ENCODE peak calls at places on chromosomes 4 and X, in six cellular contexts. V is GM12891, J is K562, T is GM12878, B is H1, Y is HepG2. O is an unnamed sample.

GRCh38 chrX:140090800-140091275 is 125.5 kb upstream of the CXorf66 start:
- DNase-seq in V (no peak), J (no peak), T (no peak), B (no peak), Y (no peak), O (no peak)

GRCh38 chr4:84606645-84607044 is 23.7 kb downstream of the CDS1 start:
- DNase-seq in V (no peak), J (no peak), T (no peak), B (no peak), Y (no peak), O (no peak)

GRCh38 chr4:31613946-31614623 is 893.9 kb downstream of the PCDH7 start:
- DNase-seq in V (no peak), J (no peak), T (no peak), B (no peak), Y (no peak), O (no peak)

GRCh38 chr4:57442834-57443291 is 332.7 kb upstream of the IGFBP7 start:
- DNase-seq in V (no peak), J (peak), T (no peak), B (peak), Y (peak), O (no peak)

GRCh38 chr4:80336582-80336981 is 1.1 kb downstream of the CFAP299 start:
- DNase-seq in V (no peak), J (peak), T (no peak), B (peak), Y (peak), O (no peak)

GRCh38 chr4:156237192-156237591 is 283.5 kb upstream of the CTSO start:
- DNase-seq in V (no peak), J (no peak), T (no peak), B (no peak), Y (no peak), O (no peak)

GRCh38 chrX:46029777-46030176 is 515.4 kb downstream of the ZNF674 start:
- DNase-seq in V (no peak), J (no peak), T (no peak), B (no peak), Y (no peak), O (no peak)

GRCh38 chrX:101347859-101348451 is 587 bp downstream of the TIMM8A start:
- DNase-seq in V (no peak), J (no peak), T (no peak), B (no peak), Y (peak), O (no peak)

GRCh38 chrX:13669246-13669689 is 16.3 kb downstream of the TCEANC start:
- DNase-seq in V (no peak), J (peak), T (peak), B (no peak), Y (peak), O (no peak)

GRCh38 chr4:152990471-152991131 is 54.5 kb downstream of the FHDC1 start:
- DNase-seq in V (no peak), J (peak), T (no peak), B (no peak), Y (no peak), O (no peak)

GRCh38 chr4:84221704-84222103 is 277.4 kb downstream of the NKX6-1 start:
- DNase-seq in V (no peak), J (no peak), T (no peak), B (no peak), Y (no peak), O (no peak)

GRCh38 chr4:30882995-30883675 is 163.0 kb downstream of the PCDH7 start:
- DNase-seq in V (no peak), J (no peak), T (no peak), B (no peak), Y (no peak), O (no peak)

GRCh38 chrX:1420371-1420770 is 28.5 kb upstream of the SLC25A6 start:
- DNase-seq in V (no peak), J (peak), T (no peak), B (no peak), Y (no peak), O (no peak)

GRCh38 chrX:150873616-150874015 is 24.9 kb downstream of the CD99L2 start:
- DNase-seq in V (no peak), J (no peak), T (no peak), B (no peak), Y (no peak), O (no peak)

GRCh38 chr4:43244688-43245382 is 352.3 kb downstream of the GRXCR1 start:
- DNase-seq in V (peak), J (no peak), T (peak), B (no peak), Y (no peak), O (peak)

GRCh38 chr4:74202062-74202586 is 44.2 kb downstream of the MTHFD2L start:
- DNase-seq in V (no peak), J (no peak), T (no peak), B (no peak), Y (peak), O (no peak)

GRCh38 chr4:122917731-122918130 is 4.7 kb downstream of the NUDT6 start:
- DNase-seq in V (no peak), J (no peak), T (no peak), B (no peak), Y (no peak), O (no peak)

GRCh38 chr4:78032446-78032845 is 24.7 kb upstream of the FRAS1 start:
- DNase-seq in V (no peak), J (no peak), T (no peak), B (no peak), Y (no peak), O (no peak)

GRCh38 chr4:22921891-22922290 is 229.2 kb downstream of the GBA3 start:
- DNase-seq in V (no peak), J (no peak), T (no peak), B (no peak), Y (no peak), O (no peak)

GRCh38 chr4:151660676-151661075 is 100.1 kb downstream of the GATB start:
- DNase-seq in V (no peak), J (no peak), T (no peak), B (no peak), Y (no peak), O (no peak)

GRCh38 chr4:110163327-110164070 is 34.9 kb downstream of the ELOVL6 start:
- DNase-seq in V (no peak), J (no peak), T (no peak), B (no peak), Y (no peak), O (no peak)

GRCh38 chrX:103063191-103063845 is 653 bp downstream of the BEX1 start:
- DNase-seq in V (no peak), J (peak), T (no peak), B (peak), Y (peak), O (no peak)

GRCh38 chrX:47560179-47560830 is 700 bp upstream of the ARAF start:
- DNase-seq in V (no peak), J (no peak), T (no peak), B (no peak), Y (no peak), O (no peak)

DNA sequence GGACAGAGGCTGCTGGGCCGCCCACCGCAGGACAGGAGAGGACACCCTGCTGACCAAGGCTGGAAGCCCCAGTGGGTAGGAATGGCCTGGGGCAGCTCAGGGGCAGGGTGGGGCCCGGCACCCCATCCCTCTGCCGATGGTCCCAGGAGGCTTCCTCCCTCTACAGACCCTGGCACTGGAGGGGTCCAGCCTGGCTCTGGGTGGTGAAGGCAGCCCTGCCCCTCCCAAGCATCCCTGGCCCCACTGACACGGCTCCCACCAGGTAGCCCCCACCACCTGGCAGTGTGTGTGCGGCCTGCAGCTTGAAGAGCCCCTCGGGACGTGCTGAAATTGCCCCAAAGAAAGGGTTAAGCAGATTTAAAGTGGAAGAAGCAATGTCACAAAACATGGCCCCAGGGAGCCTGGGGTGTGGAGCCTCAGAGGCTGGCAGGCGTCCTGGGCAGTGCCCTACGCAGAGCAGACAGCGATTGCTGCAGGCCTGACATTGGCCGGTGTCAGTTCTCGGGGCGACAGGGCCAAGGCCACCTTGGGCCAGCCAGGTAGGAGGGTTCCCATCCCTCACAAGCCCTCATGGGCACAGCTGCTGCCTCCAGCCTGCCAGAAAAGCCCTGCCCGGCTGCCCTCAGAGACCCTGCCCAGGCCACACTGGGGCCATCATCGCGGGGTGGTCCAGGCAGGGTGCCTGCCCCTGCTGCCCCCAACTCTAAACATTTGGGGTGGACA is 80.5 kb downstream of the FAM53A start:
- DNase-seq in V (no peak), J (no peak), T (no peak), B (no peak), Y (no peak), O (no peak)
- TF ChIP-seq TAF1 in V (no peak), J (no peak), T (no peak), B (no peak), Y (no peak), O (no peak)

GRCh38 chrX:57285001-57285400 is 1.5 kb upstream of the FAAH2 start:
- DNase-seq in V (no peak), J (no peak), T (no peak), B (no peak), Y (no peak), O (no peak)

GRCh38 chrX:57286507-57287251 is at the start of gene FAAH2:
- DNase-seq in V (peak), J (peak), T (peak), B (peak), Y (peak), O (peak)

DNA sequence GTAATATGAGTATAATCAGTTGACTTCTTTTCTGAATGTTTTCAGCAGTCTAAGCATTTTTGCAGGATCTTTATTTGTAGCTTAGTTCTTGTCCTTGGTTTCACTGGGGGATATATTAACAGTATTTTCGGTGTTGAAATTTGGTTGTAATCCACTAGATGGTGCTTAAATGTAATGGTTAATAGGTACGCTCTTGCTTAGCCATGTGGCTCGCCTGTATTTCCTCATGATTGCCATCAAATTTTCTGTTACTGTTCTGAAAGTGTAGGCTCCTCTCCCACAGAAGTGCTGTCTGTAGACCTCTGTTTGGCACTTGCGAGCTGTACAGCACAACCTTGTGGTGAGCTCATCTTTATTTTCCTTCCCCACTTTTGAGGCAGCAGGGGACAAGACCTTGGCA is 3.9 kb upstream of the FAAH2 start:
- DNase-seq in V (no peak), J (peak), T (no peak), B (no peak), Y (no peak), O (no peak)
- TF ChIP-seq POLR2A in V (no peak), J (no peak), T (no peak), B (no peak), Y (no peak), O (no peak)

GRCh38 chr4:181202249-181202648 is 1041.0 kb upstream of the TENM3 start:
- DNase-seq in V (no peak), J (no peak), T (no peak), B (no peak), Y (peak), O (no peak)
- TF ChIP-seq TAF1 in V (no peak), J (no peak), T (no peak), B (no peak), Y (no peak), O (no peak)

DNA sequence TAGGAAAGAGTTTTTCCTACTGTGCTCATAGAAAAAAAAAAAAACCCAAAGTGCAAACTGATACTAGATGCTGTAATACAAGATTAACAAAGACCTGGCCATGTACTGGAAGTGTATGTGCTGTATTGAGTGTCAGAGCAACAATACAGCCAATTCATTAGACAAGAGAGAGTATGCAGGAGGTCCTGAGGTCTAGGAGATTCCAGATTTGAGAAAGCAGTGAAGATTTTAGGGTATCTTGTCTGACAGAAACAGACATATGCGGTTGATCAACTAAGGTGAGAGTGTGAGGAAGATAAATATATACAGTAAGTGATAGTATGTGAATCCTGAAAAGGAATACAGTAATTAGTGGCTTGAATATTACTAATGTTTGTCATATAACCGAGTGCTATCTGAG is 3.0 kb downstream of the GPR174 start:
- DNase-seq in V (no peak), J (no peak), T (no peak), B (no peak), Y (no peak), O (no peak)
- TF ChIP-seq POLR2A in V (no peak), J (no peak), T (no peak), B (no peak), Y (no peak), O (no peak)

DNA sequence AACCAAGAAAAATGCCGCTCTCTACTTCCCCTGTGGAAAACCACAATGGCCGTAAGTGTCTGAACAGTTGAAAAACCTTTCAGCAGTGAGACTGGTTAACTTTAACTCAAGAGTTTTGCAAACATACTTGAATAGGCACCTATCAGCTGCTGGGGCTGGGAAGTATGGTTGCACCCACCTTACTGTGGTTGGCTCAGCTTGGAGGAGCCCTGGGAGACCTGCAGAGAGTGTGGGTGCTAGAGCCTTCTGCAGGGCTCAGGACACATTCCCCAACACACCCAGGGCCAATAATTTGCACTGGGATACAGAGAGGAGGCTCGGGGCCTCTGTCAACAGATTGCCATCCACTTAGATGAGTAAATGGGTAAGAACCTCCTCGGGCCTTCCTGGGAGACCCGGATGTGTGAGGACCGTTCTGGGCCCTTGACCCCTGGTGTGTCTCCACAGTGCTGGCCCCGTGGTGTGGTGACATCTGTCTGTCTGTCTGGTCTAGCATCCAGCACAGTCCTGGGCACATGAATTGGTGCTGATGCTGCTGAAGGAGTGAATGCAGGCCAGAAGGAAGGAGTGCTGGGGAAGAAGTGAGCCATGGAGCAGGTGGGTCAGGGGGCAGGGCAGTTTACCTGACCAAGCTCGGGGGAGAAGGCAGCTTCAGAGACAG is 46.5 kb downstream of the MAGEA1 start:
- DNase-seq in V (no peak), J (no peak), T (no peak), B (no peak), Y (no peak), O (no peak)
- TF ChIP-seq TAF1 in V (no peak), J (no peak), T (no peak), B (no peak), Y (no peak), O (no peak)

GRCh38 chrX:136851526-136851925 is 29.0 kb downstream of the RBMX start:
- DNase-seq in V (no peak), J (no peak), T (no peak), B (no peak), Y (no peak), O (no peak)
- TF ChIP-seq POLR2A in V (no peak), J (no peak), T (no peak), B (no peak), Y (no peak), O (no peak)

GRCh38 chr4:72983706-72984105 is 85.8 kb downstream of the COX18 start:
- DNase-seq in V (no peak), J (no peak), T (no peak), B (no peak), Y (no peak), O (no peak)
- TF ChIP-seq TAF1 in V (no peak), J (no peak), T (no peak), B (no peak), Y (no peak), O (no peak)

GRCh38 chrX:133654801-133655200 is 239.5 kb upstream of the GPC4 start:
- DNase-seq in V (no peak), J (no peak), T (no peak), B (no peak), Y (no peak), O (no peak)

GRCh38 chrX:133655262-133655913 is 240.1 kb upstream of the GPC4 start:
- DNase-seq in V (no peak), J (no peak), T (no peak), B (no peak), Y (no peak), O (no peak)

GRCh38 chrX:133655914-133656265 is 240.6 kb upstream of the GPC4 start:
- DNase-seq in V (no peak), J (no peak), T (no peak), B (no peak), Y (no peak), O (no peak)

GRCh38 chrX:133652185-133652584 is 236.9 kb upstream of the GPC4 start:
- DNase-seq in V (no peak), J (no peak), T (no peak), B (no peak), Y (no peak), O (no peak)

DNA sequence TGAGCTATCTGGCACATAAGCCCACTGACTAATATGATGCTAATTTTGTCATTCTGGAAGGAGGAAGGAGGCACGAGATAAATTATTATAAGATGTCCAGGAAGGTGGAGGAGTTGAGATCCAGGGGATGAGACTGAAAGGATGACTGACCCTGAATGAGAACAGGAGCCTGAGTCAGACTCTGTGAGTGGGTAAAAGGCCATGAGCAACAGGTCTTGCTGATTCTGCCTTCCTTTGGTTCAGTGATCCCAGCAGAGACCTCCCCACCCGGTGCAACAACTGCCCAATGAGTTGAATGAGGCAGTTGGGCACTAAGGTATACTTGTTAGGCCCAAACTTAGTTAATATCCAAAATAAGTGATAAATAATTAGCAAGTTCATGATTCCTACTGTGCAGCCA is 238.1 kb upstream of the GPC4 start:
- DNase-seq in V (no peak), J (no peak), T (no peak), B (no peak), Y (no peak), O (no peak)
- TF ChIP-seq POLR2A in V (no peak), J (no peak), T (no peak), B (no peak), Y (no peak), O (no peak)

DNA sequence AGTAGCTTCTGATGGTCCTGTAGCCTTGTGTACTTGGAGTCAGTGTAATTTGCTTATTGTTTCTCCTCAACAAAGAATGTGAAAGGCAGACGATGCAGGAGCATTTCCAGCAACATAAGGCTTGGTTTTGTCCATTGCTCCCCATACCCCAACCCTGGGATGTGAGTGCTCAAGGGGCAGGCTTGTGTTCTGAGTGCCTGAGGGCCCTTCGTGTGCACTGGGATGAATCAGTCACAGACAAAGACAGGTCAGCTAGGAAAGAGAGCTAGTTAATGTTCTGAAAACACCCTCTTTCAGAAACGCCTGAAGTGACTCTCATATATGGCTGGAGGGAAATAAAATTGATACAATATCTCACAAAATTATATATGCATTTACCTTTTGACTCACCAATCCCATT is 59.1 kb downstream of the PRPS1 start:
- DNase-seq in V (no peak), J (no peak), T (no peak), B (no peak), Y (no peak), O (no peak)
- TF ChIP-seq TAF1 in V (no peak), J (no peak), T (no peak), B (no peak), Y (no peak), O (no peak)